ENCODE peak calls at places on chromosome 1, in nine cellular contexts. T, Q, G, X, F, B, Y, J and A are unnamed samples.

GRCh38 chr1:155018617-155019348 is 14.8 kb downstream of the DCST2 start:
- DNase-seq in T (peak), Q (no peak), G (no peak), X (no peak), F (peak), B (no peak), Y (no peak), J (no peak), A (no peak)

GRCh38 chr1:217138173-217138838 is 415.1 kb upstream of the ESRRG start:
- DNase-seq in T (no peak), Q (no peak), G (no peak), X (no peak), F (no peak), B (no peak), Y (no peak), J (no peak), A (no peak)

GRCh38 chr1:1178794-1179331 is 5.2 kb downstream of the TTLL10 start:
- DNase-seq in T (no peak), Q (no peak), G (no peak), X (no peak), F (no peak), B (peak), Y (peak), J (no peak), A (no peak)

GRCh38 chr1:228151170-228151513 is 1.4 kb downstream of the GJC2 start:
- DNase-seq in T (no peak), Q (no peak), G (no peak), X (no peak), F (no peak), B (peak), Y (no peak), J (no peak), A (no peak)

GRCh38 chr1:230120949-230121381 is 53.9 kb downstream of the GALNT2 start:
- DNase-seq in T (no peak), Q (no peak), G (no peak), X (no peak), F (peak), B (no peak), Y (no peak), J (no peak), A (no peak)

GRCh38 chr1:38652217-38652616 is 207.4 kb downstream of the RRAGC start:
- DNase-seq in T (no peak), Q (no peak), G (no peak), X (no peak), F (no peak), B (no peak), Y (no peak), J (no peak), A (no peak)

GRCh38 chr1:90417139-90417538 is 300.0 kb downstream of the BARHL2 start:
- DNase-seq in T (no peak), Q (no peak), G (no peak), X (no peak), F (no peak), B (no peak), Y (no peak), J (no peak), A (no peak)

GRCh38 chr1:221573727-221574126 is 168.2 kb downstream of the DUSP10 start:
- DNase-seq in T (no peak), Q (no peak), G (peak), X (no peak), F (no peak), B (peak), Y (no peak), J (no peak), A (no peak)

GRCh38 chr1:54409156-54410142 is 3.3 kb upstream of the SSBP3 start:
- DNase-seq in T (no peak), Q (no peak), G (no peak), X (no peak), F (no peak), B (no peak), Y (no peak), J (no peak), A (no peak)

GRCh38 chr1:8238141-8239038 is 79.5 kb upstream of the SLC45A1 start:
- DNase-seq in T (no peak), Q (no peak), G (no peak), X (no peak), F (no peak), B (no peak), Y (no peak), J (no peak), A (no peak)

GRCh38 chr1:81703736-81704463 is 96.8 kb upstream of the ADGRL2 start:
- DNase-seq in T (no peak), Q (no peak), G (no peak), X (no peak), F (no peak), B (no peak), Y (no peak), J (no peak), A (no peak)

GRCh38 chr1:53781654-53782053 is 42.7 kb upstream of the GLIS1 start:
- DNase-seq in T (no peak), Q (no peak), G (no peak), X (no peak), F (no peak), B (no peak), Y (no peak), J (no peak), A (no peak)

GRCh38 chr1:97668945-97669344 is 251.9 kb downstream of the DPYD start:
- DNase-seq in T (no peak), Q (no peak), G (peak), X (no peak), F (peak), B (no peak), Y (no peak), J (no peak), A (no peak)

GRCh38 chr1:116111196-116112021 is at the start of gene MAB21L3:
- DNase-seq in T (peak), Q (no peak), G (no peak), X (no peak), F (no peak), B (no peak), Y (no peak), J (no peak), A (no peak)

GRCh38 chr1:20348326-20348910 is 57.7 kb downstream of the VWA5B1 start:
- DNase-seq in T (no peak), Q (no peak), G (no peak), X (no peak), F (peak), B (no peak), Y (no peak), J (no peak), A (no peak)

GRCh38 chr1:206674745-206675175 is 9.9 kb upstream of the MAPKAPK2 start:
- DNase-seq in T (no peak), Q (no peak), G (peak), X (no peak), F (no peak), B (peak), Y (peak), J (peak), A (no peak)

GRCh38 chr1:172601046-172601630 is 57.8 kb upstream of the FASLG start:
- DNase-seq in T (no peak), Q (no peak), G (no peak), X (no peak), F (peak), B (no peak), Y (no peak), J (no peak), A (no peak)

GRCh38 chr1:148362930-148363810 is 119.9 kb downstream of the PPIAL4G start:
- DNase-seq in T (no peak), Q (no peak), G (no peak), X (no peak), F (peak), B (no peak), Y (no peak), J (no peak), A (no peak)

GRCh38 chr1:204025917-204026709 is 46.8 kb upstream of the SOX13 start:
- DNase-seq in T (no peak), Q (no peak), G (no peak), X (no peak), F (peak), B (no peak), Y (no peak), J (no peak), A (no peak)

GRCh38 chr1:157819215-157819614 is 705 bp downstream of the FCRL1 start:
- DNase-seq in T (no peak), Q (no peak), G (no peak), X (no peak), F (no peak), B (no peak), Y (no peak), J (no peak), A (no peak)

GRCh38 chr1:62295921-62296451 is 23.2 kb downstream of the KANK4 start:
- DNase-seq in T (no peak), Q (no peak), G (no peak), X (no peak), F (no peak), B (no peak), Y (no peak), J (no peak), A (no peak)

GRCh38 chr1:28885472-28885877 is 28.9 kb upstream of the EPB41 start:
- DNase-seq in T (no peak), Q (no peak), G (no peak), X (no peak), F (no peak), B (no peak), Y (no peak), J (no peak), A (no peak)

GRCh38 chr1:235712812-235713211 is 63.2 kb upstream of the GNG4 start:
- DNase-seq in T (no peak), Q (no peak), G (no peak), X (no peak), F (no peak), B (no peak), Y (no peak), J (no peak), A (no peak)

GRCh38 chr1:21584096-21584495 is 74.9 kb downstream of the ALPL start:
- DNase-seq in T (no peak), Q (no peak), G (no peak), X (no peak), F (no peak), B (no peak), Y (no peak), J (no peak), A (no peak)

GRCh38 chr1:14568716-14569115 is 29.8 kb upstream of the KAZN start:
- DNase-seq in T (no peak), Q (no peak), G (no peak), X (no peak), F (no peak), B (no peak), Y (no peak), J (no peak), A (no peak)

GRCh38 chr1:54582566-54583306 is 34.7 kb downstream of the ACOT11 start:
- DNase-seq in T (no peak), Q (peak), G (peak), X (no peak), F (no peak), B (no peak), Y (no peak), J (peak), A (no peak)

DNA sequence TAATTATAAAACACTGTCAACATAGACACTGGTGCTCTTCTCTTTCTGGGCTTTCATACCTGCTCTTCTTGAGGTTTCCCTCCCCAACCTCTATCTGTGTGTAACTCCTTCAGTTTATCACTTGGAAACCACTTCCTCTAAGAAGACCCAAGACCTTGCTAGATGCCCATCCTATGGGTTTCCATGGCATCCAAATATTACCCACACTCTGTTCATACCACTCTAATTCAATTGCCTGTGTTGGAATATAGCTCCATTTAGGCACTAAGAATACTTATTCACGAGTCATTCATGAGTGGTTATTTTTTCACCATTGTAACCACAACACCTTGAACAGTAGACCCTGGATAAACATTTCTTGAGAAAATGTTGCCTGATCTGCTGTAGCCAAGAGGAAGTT is 231.1 kb upstream of the SGIP1 start:
- DNase-seq in T (no peak), Q (no peak), G (no peak), X (no peak), F (no peak), B (no peak), Y (no peak), J (no peak), A (no peak)
- H3K27ac ChIP-seq in T (no peak), Q (no peak), G (no peak), X (no peak), F (no peak), B (no peak), Y (peak), J (no peak), A (no peak)

GRCh38 chr1:153547560-153548551 is 1.2 kb downstream of the S100A3 start:
- DNase-seq in T (peak), Q (no peak), G (no peak), X (no peak), F (no peak), B (no peak), Y (no peak), J (no peak), A (no peak)

GRCh38 chr1:153550827-153551512 is 1.9 kb upstream of the S100A3 start:
- DNase-seq in T (no peak), Q (no peak), G (no peak), X (no peak), F (no peak), B (no peak), Y (no peak), J (no peak), A (no peak)

GRCh38 chr1:153549741-153550397 is 811 bp upstream of the S100A3 start:
- DNase-seq in T (no peak), Q (no peak), G (no peak), X (no peak), F (no peak), B (no peak), Y (no peak), J (no peak), A (no peak)

GRCh38 chr1:153550398-153550758 is 1.3 kb upstream of the S100A3 start:
- DNase-seq in T (no peak), Q (no peak), G (no peak), X (no peak), F (no peak), B (no peak), Y (no peak), J (no peak), A (no peak)

DNA sequence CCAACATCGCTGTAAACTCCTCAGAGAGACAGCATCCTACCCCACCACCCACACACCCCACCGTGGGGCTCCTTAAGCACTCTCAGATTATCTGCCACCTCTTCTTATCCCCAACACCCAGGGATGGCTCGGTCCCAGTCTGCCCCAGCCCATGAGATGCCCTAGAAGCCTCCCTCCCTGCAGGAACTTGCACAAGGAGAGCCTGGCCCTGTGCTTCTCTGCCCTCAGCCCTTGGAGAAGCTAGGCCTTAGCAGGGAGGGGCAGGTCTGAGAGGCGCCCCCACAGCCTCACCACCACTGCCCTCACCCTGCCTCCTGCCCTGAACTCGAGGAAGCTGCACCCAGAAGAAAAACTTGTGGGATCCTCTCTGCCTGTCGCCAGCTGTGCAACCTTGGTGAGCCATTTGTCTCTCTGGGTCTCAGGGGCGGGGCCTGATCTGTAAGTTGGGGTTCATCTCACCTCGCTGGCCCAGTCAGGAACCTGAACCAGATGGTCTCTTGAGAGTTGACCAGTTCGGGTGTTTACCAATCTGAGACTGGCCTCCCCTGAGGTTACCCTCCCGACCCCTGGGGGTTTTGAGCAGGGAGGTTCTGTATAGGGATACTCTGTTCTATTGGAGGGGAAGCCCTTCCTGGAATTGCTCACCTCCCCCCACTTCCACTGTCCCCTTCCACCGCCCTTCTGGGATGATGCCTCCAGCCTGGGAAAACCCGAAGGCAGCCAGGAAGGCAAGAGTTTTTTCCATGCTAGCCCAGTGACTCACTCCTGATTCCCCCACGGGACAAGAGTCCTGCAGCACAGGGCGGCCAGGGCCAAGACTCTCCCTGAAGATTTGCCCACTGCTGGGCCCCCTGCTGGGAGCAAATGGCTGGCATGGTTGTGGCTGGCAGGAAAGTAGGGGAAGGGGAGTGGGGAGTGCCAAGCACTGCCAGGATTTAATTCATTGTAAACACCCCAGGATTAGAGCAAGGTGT is at the start of gene S100A3:
- DNase-seq in T (no peak), Q (peak), G (peak), X (no peak), F (no peak), B (no peak), Y (peak), J (peak), A (peak)
- TF ChIP-seq CTCF in T (peak), Q (peak), G (no peak), X (no peak), F (no peak), B (no peak), Y (no peak), J (no peak), A (no peak)

GRCh38 chr1:46543761-46544560 is 7.5 kb downstream of the KNCN start:
- DNase-seq in T (no peak), Q (no peak), G (no peak), X (no peak), F (no peak), B (no peak), Y (no peak), J (no peak), A (no peak)
- H3K4me3 ChIP-seq in T (no peak), Q (no peak), G (no peak), X (no peak), F (no peak), B (no peak), Y (no peak), J (no peak), A (peak)

DNA sequence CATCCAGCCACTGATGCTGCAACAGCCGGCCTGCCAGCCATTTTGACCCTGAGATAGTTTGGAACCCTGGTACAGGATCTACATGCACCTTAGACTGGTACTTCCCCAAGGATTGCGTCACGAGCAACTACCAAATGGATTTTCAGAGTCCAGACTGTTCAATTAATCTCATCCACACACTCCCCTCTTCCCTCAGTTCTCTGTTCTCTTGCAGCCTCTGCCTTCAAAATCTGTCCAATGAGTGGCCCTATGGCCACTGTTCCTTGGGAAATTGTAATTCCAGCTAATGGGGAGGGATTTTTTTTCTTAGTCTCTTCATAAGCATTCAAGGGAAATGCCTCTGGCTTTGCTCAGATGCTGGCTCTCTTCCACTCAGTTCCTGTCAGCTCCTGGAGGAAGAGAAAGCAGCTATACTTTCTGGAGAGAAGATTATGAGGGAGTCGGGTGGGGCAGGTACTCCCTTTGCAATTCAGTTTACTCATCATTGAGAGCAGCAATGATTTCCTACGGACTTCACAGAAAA is 19.8 kb upstream of the UAP1 start:
- DNase-seq in T (no peak), Q (no peak), G (peak), X (no peak), F (no peak), B (no peak), Y (peak), J (peak), A (peak)
- H3K27ac ChIP-seq in T (no peak), Q (no peak), G (no peak), X (no peak), F (no peak), B (no peak), Y (no peak), J (no peak), A (peak)

DNA sequence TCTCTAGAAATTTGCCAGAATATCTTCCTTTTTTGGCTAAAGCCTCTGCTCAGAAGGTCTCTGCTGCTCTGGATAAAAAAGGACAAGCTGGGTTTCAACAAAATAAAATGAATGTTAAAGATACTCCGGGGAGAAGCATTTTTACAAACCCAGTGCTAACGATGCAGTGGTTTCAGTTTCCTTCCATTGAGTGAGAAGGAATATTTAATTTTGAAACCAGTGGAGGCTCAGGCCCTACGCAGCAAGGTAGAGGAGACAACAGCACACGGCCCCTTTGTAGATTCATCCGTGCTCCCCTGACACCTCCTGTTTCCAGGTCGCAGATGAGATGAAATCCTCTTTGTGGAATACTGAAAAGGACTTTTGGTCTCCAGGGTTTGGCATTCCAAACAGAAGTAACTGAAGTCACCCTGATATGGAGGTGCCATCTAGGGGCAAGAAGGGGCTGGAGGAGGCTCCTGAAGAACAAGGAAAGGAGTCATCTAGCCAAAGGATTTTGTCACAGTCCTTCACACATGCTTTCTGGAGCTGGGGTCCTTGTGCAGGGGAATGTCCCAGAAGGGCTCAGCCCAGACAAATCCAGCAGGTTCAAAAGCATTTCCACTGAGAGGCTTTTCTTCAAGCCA is 65.7 kb upstream of the SYT6 start:
- DNase-seq in T (peak), Q (no peak), G (no peak), X (no peak), F (peak), B (no peak), Y (no peak), J (no peak), A (no peak)
- TF ChIP-seq CTCF in T (peak), Q (no peak), G (no peak), X (no peak), F (peak), B (no peak), Y (peak), J (no peak), A (peak)

GRCh38 chr1:224435999-224436398 is 1.4 kb upstream of the WDR26 start:
- DNase-seq in T (no peak), Q (no peak), G (no peak), X (no peak), F (no peak), B (no peak), Y (no peak), J (no peak), A (no peak)
- H3K4me3 ChIP-seq in T (no peak), Q (no peak), G (no peak), X (no peak), F (no peak), B (peak), Y (peak), J (no peak), A (no peak)